ENCODE peak calls at places on chromosomes 1 and 21, in four cellular contexts. One of them, this sample, is unnamed.

GRCh38 chr21:46069166-46069565 is 28.7 kb upstream of the COL6A2 start:
- DNase-seq in K562: no peak
- DNase-seq in A549: no peak
- DNase-seq in H1: no peak
- DNase-seq in this sample: no peak

GRCh38 chr1:110055493-110056283 is 14.8 kb downstream of the ALX3 start:
- DNase-seq in K562: no peak
- DNase-seq in H1: no peak
- DNase-seq in A549: no peak
- DNase-seq in this sample: no peak

GRCh38 chr21:18840239-18840638 is 436.7 kb upstream of the TMPRSS15 start:
- DNase-seq in K562: no peak
- DNase-seq in A549: peak
- DNase-seq in H1: peak
- DNase-seq in this sample: no peak

GRCh38 chr1:37498872-37499617 is 15.5 kb downstream of the MEAF6 start:
- DNase-seq in A549: peak
- DNase-seq in K562: no peak
- DNase-seq in H1: no peak
- DNase-seq in this sample: no peak

GRCh38 chr1:15417365-15417934 is 7.8 kb downstream of the EFHD2 start:
- DNase-seq in A549: peak
- DNase-seq in H1: no peak
- DNase-seq in K562: peak
- DNase-seq in this sample: no peak

GRCh38 chr1:91783423-91784162 is 102.4 kb downstream of the TGFBR3 start:
- DNase-seq in K562: no peak
- DNase-seq in H1: no peak
- DNase-seq in A549: peak
- DNase-seq in this sample: no peak

GRCh38 chr1:220702733-220703704 is 12.9 kb downstream of the C1orf115 start:
- DNase-seq in A549: no peak
- DNase-seq in K562: peak
- DNase-seq in H1: no peak
- DNase-seq in this sample: no peak

GRCh38 chr1:50308883-50309282 is 114.4 kb downstream of the DMRTA2 start:
- DNase-seq in K562: peak
- DNase-seq in A549: peak
- DNase-seq in H1: peak
- DNase-seq in this sample: peak

GRCh38 chr1:246698466-246699094 is 25.6 kb upstream of the SCCPDH start:
- DNase-seq in A549: no peak
- DNase-seq in H1: no peak
- DNase-seq in K562: no peak
- DNase-seq in this sample: no peak

GRCh38 chr1:220881918-220882891 is 3.0 kb downstream of the HLX start:
- DNase-seq in A549: no peak
- DNase-seq in H1: peak
- DNase-seq in K562: no peak
- DNase-seq in this sample: no peak

GRCh38 chr21:34796518-34797201 is 127.9 kb downstream of the CLIC6 start:
- DNase-seq in K562: no peak
- DNase-seq in H1: no peak
- DNase-seq in A549: no peak
- DNase-seq in this sample: peak

GRCh38 chr1:219066631-219067349 is 106.9 kb upstream of the LYPLAL1 start:
- DNase-seq in A549: peak
- DNase-seq in H1: no peak
- DNase-seq in K562: no peak
- DNase-seq in this sample: no peak

GRCh38 chr1:244955661-244956060 is 91.3 kb upstream of the HNRNPU start:
- DNase-seq in H1: no peak
- DNase-seq in K562: no peak
- DNase-seq in A549: no peak
- DNase-seq in this sample: no peak
- TF ChIP-seq PHF8 in H1: no peak
- TF ChIP-seq PHF8 in K562: no peak
- TF ChIP-seq PHF8 in A549: no peak
- TF ChIP-seq PHF8 in this sample: no peak

DNA sequence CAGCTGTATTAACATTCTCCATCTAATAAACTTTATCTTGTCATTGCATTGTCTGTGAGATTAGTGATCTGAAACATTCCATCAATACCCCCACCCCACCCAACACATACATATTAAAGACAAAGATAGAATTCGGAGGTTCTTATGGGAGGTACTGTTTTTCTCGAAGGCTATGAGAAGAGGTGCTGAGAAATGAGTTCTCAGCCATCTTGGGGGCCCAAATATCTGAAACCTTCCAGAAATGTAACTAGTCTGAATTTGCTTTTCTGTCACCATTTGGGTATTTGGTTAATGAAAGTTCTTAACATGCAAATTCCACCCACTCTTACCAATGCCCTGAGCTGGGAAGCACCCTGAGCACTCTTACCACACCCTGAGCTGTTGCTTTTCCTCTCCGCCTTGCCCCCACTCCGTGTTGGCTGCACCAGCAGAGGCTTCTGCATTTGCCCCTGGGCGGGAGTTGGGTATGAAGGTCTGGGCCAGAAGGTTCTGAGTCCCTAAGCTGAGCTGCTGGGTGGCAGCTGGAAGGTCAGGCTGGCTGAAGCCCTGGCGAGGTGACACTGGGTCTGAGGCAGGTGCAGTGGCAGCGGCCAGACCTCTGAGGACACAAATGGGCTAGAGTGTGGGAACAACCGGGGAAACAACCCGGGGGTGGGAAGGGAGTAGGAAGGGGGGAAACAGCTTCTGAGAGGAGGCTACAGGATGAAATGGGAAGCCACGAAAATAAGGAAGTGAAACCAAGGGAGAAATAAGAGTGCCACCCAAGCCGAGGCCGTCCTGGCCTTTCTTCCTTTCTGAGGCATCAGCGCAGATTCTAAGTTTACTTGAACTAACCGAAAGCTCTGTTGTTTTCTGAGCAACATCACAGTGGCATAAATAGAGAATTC is 26.4 kb upstream of the IER5 start:
- DNase-seq in H1: no peak
- DNase-seq in A549: no peak
- DNase-seq in K562: no peak
- DNase-seq in this sample: no peak
- TF ChIP-seq PHF8 in H1: no peak
- TF ChIP-seq PHF8 in A549: no peak
- TF ChIP-seq PHF8 in K562: no peak
- TF ChIP-seq PHF8 in this sample: no peak

GRCh38 chr1:112904071-112904830 is 51.7 kb downstream of the SLC16A1 start:
- DNase-seq in A549: no peak
- DNase-seq in H1: no peak
- DNase-seq in K562: no peak
- DNase-seq in this sample: no peak

GRCh38 chr1:112902221-112902620 is 53.8 kb downstream of the SLC16A1 start:
- DNase-seq in H1: no peak
- DNase-seq in A549: no peak
- DNase-seq in K562: no peak
- DNase-seq in this sample: no peak

GRCh38 chr1:112906155-112906698 is 49.8 kb downstream of the SLC16A1 start:
- DNase-seq in K562: no peak
- DNase-seq in H1: no peak
- DNase-seq in A549: no peak
- DNase-seq in this sample: no peak

GRCh38 chr1:112904831-112905227 is 51.2 kb downstream of the SLC16A1 start:
- DNase-seq in A549: no peak
- DNase-seq in H1: no peak
- DNase-seq in K562: peak
- DNase-seq in this sample: no peak

DNA sequence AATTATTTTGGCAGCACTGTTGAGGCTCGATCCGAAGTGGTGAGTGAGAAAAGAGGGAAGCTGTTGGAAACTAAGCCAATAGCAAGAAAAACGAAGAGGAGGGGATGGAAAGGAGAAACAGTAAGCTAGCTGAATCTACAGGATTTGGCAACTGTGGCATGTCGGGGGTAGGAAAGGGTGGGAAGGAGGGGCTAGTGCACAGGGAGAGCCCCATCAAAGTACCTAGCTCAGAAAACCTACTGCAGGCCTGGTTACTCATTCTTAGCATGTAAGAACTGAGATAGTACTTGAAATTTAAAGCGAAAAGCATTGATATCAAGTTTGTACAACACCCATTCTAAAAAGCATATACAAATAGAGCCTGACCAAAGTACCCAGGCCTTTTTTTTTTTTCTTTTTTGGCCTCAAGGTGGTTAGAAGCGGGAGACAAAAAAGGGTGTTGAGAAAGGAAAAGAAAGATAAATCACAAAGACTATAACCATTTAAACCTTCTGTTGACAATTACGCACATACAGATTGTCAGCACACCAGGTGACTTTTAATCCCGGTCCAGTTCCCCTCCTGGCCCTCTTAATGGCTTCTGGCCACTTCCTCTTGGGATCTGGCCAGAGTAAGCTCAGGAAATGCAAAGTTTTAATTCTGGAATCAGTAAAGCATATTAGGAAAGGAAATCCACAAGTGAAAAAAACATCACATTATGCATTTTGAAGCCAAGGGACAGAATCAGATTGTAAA is 50.4 kb downstream of the SLC16A1 start:
- DNase-seq in A549: no peak
- DNase-seq in H1: no peak
- DNase-seq in K562: no peak
- DNase-seq in this sample: no peak
- TF ChIP-seq PHF8 in A549: no peak
- TF ChIP-seq PHF8 in H1: no peak
- TF ChIP-seq PHF8 in K562: no peak
- TF ChIP-seq PHF8 in this sample: no peak

GRCh38 chr1:3482590-3482899 is 28.1 kb downstream of the ARHGEF16 start:
- DNase-seq in A549: no peak
- DNase-seq in H1: no peak
- DNase-seq in K562: peak
- DNase-seq in this sample: no peak

GRCh38 chr1:3485016-3485415 is 30.6 kb downstream of the ARHGEF16 start:
- DNase-seq in A549: no peak
- DNase-seq in K562: no peak
- DNase-seq in H1: no peak
- DNase-seq in this sample: no peak

GRCh38 chr1:3483380-3483779 is 28.9 kb downstream of the ARHGEF16 start:
- DNase-seq in H1: no peak
- DNase-seq in K562: no peak
- DNase-seq in A549: no peak
- DNase-seq in this sample: no peak

GRCh38 chr1:3481836-3482589 is 27.5 kb downstream of the ARHGEF16 start:
- DNase-seq in A549: peak
- DNase-seq in H1: no peak
- DNase-seq in K562: no peak
- DNase-seq in this sample: no peak

DNA sequence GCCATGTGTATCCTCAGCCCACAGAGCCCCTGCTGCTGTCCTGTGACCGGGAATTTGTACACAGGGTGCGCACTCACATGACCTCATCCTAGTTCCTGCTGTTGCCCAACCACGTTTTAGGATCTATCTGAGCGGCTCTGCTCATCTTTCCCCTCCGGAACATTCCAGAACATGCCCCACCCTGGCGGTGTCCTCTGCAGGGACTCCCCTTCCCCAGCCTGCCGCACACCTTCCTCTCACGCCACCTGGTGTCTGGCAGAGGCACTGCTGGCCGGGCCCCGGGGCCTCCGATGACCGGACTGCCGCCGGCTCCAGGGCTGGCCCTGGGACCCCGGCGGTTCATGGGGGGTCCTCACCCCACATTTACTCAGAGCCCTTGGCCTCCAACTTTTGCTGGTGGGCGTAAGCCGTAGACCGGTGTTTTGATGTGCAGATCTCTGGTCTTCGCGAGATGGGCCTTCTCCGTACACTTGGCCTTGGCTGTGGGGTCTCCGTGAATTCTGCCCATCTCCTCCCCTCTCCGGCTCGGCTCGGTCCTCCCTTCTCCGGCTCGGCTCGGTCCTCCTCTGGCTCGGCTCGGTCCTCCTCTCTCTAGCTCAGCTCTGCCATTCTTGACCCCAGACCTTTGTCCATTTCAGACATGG is 29.5 kb downstream of the ARHGEF16 start:
- DNase-seq in H1: peak
- DNase-seq in A549: peak
- DNase-seq in K562: peak
- DNase-seq in this sample: peak
- TF ChIP-seq PHF8 in H1: no peak
- TF ChIP-seq PHF8 in A549: no peak
- TF ChIP-seq PHF8 in K562: no peak
- TF ChIP-seq PHF8 in this sample: peak

DNA sequence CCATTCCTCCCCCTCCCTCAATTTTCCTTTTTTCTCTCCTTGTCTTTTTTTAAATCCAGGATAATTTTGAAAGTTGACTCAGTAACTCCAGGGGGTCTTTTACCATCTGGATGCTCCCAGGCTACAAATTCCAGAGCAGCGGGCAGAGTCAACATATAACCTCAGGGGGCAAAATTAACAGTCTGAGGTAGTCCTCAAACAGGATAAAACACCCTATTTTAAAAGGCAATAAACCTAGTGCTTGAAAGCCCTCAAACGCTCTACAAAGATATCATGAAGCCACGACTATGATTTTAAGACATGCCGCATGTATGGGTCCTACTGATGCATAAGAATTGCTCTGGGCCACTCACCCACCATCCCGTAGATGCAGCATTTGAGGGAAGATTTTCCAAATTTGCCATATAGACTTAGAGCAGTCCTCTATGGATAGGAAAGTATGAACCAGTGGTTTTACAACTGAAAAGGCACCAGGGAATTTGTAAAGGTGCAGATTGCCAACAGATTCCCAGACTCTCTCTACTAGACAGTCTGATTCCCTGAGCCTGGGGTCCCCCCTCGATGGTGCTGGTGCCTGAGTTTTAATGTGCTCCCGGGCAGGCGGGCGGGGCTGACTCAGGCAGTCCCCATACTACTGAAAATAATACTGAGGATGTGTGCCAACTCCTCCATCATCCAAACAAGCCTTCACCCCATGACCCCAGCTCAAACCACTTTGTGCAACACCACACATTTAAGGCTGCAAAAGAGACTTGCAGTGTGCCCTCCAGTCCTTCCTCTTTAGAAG is 37.2 kb downstream of the PTPN14 start:
- DNase-seq in H1: no peak
- DNase-seq in K562: no peak
- DNase-seq in A549: no peak
- DNase-seq in this sample: no peak
- TF ChIP-seq PHF8 in H1: no peak
- TF ChIP-seq PHF8 in K562: no peak
- TF ChIP-seq PHF8 in A549: no peak
- TF ChIP-seq PHF8 in this sample: no peak

DNA sequence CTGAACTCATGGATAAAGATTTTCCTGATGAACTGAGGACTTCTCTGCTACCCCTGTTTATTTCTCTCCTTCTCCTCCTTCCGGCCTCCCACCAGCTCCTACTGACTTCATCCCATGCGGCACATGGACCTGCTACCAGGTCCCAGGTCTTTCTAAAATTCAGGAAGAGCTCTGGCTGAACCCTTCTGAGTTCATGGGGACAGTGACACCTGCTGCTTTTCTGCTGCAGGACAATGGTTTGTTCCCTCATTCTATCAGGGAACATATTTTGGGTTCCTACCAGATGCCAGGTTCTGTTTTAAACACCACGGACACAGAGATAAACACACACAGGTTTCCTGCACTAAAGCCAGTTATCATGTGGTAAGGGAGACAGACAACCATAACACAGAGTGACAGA is 114.1 kb upstream of the RAB4A start:
- DNase-seq in A549: peak
- DNase-seq in H1: no peak
- DNase-seq in K562: no peak
- DNase-seq in this sample: peak
- TF ChIP-seq PHF8 in A549: no peak
- TF ChIP-seq PHF8 in H1: no peak
- TF ChIP-seq PHF8 in K562: no peak
- TF ChIP-seq PHF8 in this sample: no peak

This sample was measured in HepG2.